ENCODE peak calls at places on chromosomes 13 and 19, in seven cellular contexts. L, Q, X, E, M, B and T are unnamed samples.

GRCh38 chr13:108897955-108898354 is 268.5 kb downstream of the MYO16 start:
- DNase-seq in M (no peak), L (no peak), Q (no peak), E (no peak), X (no peak), B (peak), T (no peak)

GRCh38 chr19:49161987-49162386 is 4.4 kb downstream of the TRPM4 start:
- DNase-seq in E (no peak), Q (no peak), L (no peak), X (no peak), M (no peak), B (no peak), T (no peak)

GRCh38 chr13:63492604-63493003 is 2077.0 kb upstream of the PCDH20 start:
- DNase-seq in L (no peak), Q (no peak), B (no peak), X (no peak), E (no peak), M (no peak), T (no peak)

GRCh38 chr19:33048806-33049676 is 15.6 kb downstream of the RHPN2 start:
- DNase-seq in L (no peak), M (no peak), X (no peak), B (no peak), E (peak), Q (no peak), T (no peak)

GRCh38 chr13:87810920-87811344 is 139.8 kb downstream of the SLITRK5 start:
- DNase-seq in L (no peak), X (no peak), M (no peak), E (no peak), B (no peak), Q (no peak), T (no peak)

GRCh38 chr19:40271706-40272105 is 13.4 kb downstream of the AKT2 start:
- DNase-seq in L (no peak), Q (peak), X (no peak), B (no peak), M (no peak), E (no peak), T (no peak)

GRCh38 chr19:43465468-43466120 is at the start of gene LYPD3:
- DNase-seq in L (no peak), M (no peak), B (no peak), X (no peak), Q (no peak), E (peak), T (no peak)

GRCh38 chr13:30904043-30904442 is 2.0 kb upstream of the MEDAG start:
- DNase-seq in M (no peak), B (no peak), Q (no peak), X (no peak), E (no peak), L (no peak), T (no peak)

GRCh38 chr13:101209206-101209893 is 207.0 kb downstream of the NALCN start:
- DNase-seq in X (no peak), B (no peak), M (no peak), Q (no peak), L (no peak), E (peak), T (no peak)

GRCh38 chr13:27354379-27354778 is 70.0 kb upstream of the GTF3A start:
- DNase-seq in M (peak), B (no peak), L (no peak), X (no peak), Q (no peak), E (no peak), T (no peak)

GRCh38 chr13:98327326-98328314 is 150.6 kb upstream of the RNF113B start:
- DNase-seq in B (no peak), Q (no peak), M (no peak), E (no peak), X (no peak), L (no peak), T (no peak)

GRCh38 chr19:47239610-47240296 is 8.8 kb upstream of the BBC3 start:
- DNase-seq in M (no peak), E (peak), B (peak), Q (peak), L (no peak), X (peak), T (peak)

GRCh38 chr19:49881186-49881585 is 3.7 kb downstream of the TBC1D17 start:
- DNase-seq in X (peak), Q (peak), M (no peak), B (no peak), L (no peak), E (no peak), T (no peak)

GRCh38 chr19:56088454-56089215 is 32.5 kb downstream of the ZNF787 start:
- DNase-seq in Q (no peak), M (no peak), E (no peak), X (no peak), L (no peak), B (no peak), T (no peak)

GRCh38 chr19:29308977-29309520 is 96.1 kb upstream of the UQCRFS1 start:
- DNase-seq in B (no peak), E (no peak), M (no peak), X (no peak), Q (no peak), L (no peak), T (no peak)

GRCh38 chr13:42068886-42069285 is 20.4 kb downstream of the DGKH start:
- DNase-seq in B (no peak), E (no peak), L (no peak), M (no peak), Q (no peak), X (no peak), T (no peak)

GRCh38 chr13:30739646-30740642 is 4.6 kb downstream of the ALOX5AP start:
- DNase-seq in E (peak), Q (no peak), M (no peak), X (no peak), B (peak), L (no peak), T (peak)

GRCh38 chr19:872266-872951 is 12.9 kb downstream of the CFD start:
- DNase-seq in E (peak), L (no peak), Q (peak), X (peak), M (no peak), B (peak), T (peak)

GRCh38 chr13:61136101-61136500 is 279.5 kb downstream of the PCDH20 start:
- DNase-seq in B (no peak), M (no peak), E (no peak), L (no peak), Q (no peak), X (no peak), T (no peak)

GRCh38 chr13:54912367-54912766 is 1883.8 kb downstream of the OLFM4 start:
- DNase-seq in E (no peak), B (no peak), M (no peak), X (no peak), Q (no peak), L (no peak), T (no peak)
- TF ChIP-seq CTCF in E (no peak), B (no peak), M (no peak), X (no peak), Q (no peak), L (no peak), T (no peak)

GRCh38 chr19:35851213-35852028 is 883 bp downstream of the NPHS1 start:
- DNase-seq in Q (no peak), L (no peak), B (peak), E (no peak), X (no peak), M (no peak), T (no peak)
- TF ChIP-seq CTCF in Q (no peak), L (no peak), B (peak), E (no peak), X (no peak), M (no peak), T (no peak)

DNA sequence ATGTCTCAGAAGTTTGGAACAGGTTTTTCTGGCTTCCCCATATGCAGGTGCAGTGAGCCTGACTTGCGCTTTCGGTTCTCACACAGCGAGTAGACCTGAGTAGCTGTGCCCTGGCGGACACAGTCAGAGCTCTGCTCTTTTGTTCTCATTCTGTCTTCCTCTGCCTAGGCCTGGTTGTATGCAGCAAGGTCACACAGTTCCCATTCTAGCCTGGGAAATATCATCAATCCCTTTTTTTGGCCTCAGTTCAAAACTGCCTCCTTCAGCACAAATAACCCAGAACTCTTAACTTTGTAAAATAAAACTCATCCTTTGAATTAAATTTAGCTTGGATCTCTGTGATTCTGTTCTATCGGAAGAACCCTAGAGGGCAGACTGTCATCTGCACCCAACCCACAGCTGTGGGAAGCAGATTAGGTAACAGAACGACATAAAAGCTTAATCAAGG is 10.2 kb downstream of the OXGR1 start:
- DNase-seq in B (peak), Q (no peak), M (no peak), L (no peak), X (peak), E (peak), T (peak)
- TF ChIP-seq CTCF in B (no peak), Q (no peak), M (no peak), L (peak), X (peak), E (peak), T (no peak)

GRCh38 chr13:40970803-40971202 is 48.3 kb downstream of the ELF1 start:
- DNase-seq in Q (no peak), B (no peak), X (no peak), L (no peak), E (no peak), M (no peak), T (no peak)

GRCh38 chr13:40973409-40973808 is 45.7 kb downstream of the ELF1 start:
- DNase-seq in M (no peak), X (no peak), B (no peak), L (no peak), E (no peak), Q (no peak), T (no peak)

GRCh38 chr13:40971321-40971720 is 47.8 kb downstream of the ELF1 start:
- DNase-seq in M (no peak), B (no peak), L (no peak), X (no peak), Q (no peak), E (no peak), T (no peak)

GRCh38 chr13:40975441-40975840 is 43.7 kb downstream of the ELF1 start:
- DNase-seq in L (no peak), B (no peak), X (no peak), E (no peak), Q (no peak), M (no peak), T (no peak)

DNA sequence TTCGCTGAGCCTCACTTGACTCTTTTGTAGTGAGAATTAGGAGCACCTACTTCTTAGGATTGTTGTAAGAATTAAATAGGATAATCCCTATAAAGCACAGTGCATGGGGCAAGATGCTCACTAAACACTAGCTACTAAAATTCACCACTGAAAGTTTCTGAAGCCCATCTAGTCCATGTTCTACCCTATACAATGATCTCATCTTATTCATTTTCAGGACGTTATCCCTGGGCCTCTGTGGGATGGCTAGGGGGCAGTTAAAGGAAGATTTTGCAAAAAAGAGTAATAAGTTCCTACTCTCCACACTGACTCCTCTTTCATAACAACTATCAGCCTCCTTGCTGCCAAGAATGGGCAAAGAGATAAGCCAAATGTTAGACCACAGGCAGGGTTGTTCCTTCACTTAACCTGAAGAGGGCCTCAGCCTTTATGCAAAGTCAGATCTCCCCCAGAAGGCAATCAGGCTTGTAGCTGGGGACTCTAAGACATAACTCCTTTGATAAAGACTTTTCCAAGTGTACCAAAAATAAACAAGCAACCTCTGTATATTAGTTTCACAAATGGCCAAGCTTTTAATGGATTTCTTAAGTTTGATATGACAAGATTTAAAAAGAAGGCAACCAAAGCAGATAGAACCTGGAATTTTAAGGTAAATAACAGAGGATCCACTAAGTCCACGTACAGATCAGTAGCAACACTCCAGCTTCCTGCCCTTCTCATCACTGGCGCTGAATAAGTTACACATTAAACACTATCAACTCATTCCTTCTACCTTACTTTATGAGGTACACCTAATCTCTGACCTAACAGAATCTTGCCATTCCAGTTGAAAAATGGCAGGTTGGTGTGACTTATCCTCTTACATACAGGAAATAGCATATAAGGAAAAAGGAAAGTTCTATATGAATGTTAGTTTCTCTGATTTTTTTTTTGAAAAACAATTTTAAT is 44.4 kb downstream of the ELF1 start:
- DNase-seq in E (peak), M (no peak), B (peak), Q (no peak), X (no peak), L (no peak), T (peak)
- TF ChIP-seq CTCF in E (peak), M (peak), B (peak), Q (peak), X (peak), L (peak), T (peak)

GRCh38 chr19:45446944-45447343 is 20.9 kb upstream of the FOSB start:
- DNase-seq in M (no peak), L (no peak), X (no peak), B (no peak), E (peak), Q (no peak), T (no peak)

GRCh38 chr19:45448425-45448756 is 19.4 kb upstream of the FOSB start:
- DNase-seq in Q (no peak), X (no peak), M (no peak), B (no peak), L (no peak), E (no peak), T (no peak)

GRCh38 chr19:45445139-45445538 is 21.4 kb upstream of the ERCC1 start:
- DNase-seq in M (no peak), B (no peak), E (no peak), Q (no peak), L (no peak), X (no peak), T (no peak)

GRCh38 chr19:45444318-45445041 is 20.8 kb upstream of the ERCC1 start:
- DNase-seq in E (peak), B (peak), X (peak), Q (peak), M (peak), L (peak), T (peak)

GRCh38 chr19:45446295-45446694 is 21.5 kb upstream of the FOSB start:
- DNase-seq in L (no peak), X (no peak), E (peak), B (peak), M (no peak), Q (no peak), T (peak)
- TF ChIP-seq CTCF in L (peak), X (peak), E (peak), B (peak), M (peak), Q (peak), T (peak)

GRCh38 chr13:52845334-52845761 is 3.1 kb downstream of the PCDH8 start:
- DNase-seq in Q (no peak), L (no peak), B (no peak), M (no peak), X (no peak), E (no peak), T (no peak)
- TF ChIP-seq CTCF in Q (no peak), L (no peak), B (no peak), M (no peak), X (no peak), E (peak), T (no peak)

GRCh38 chr19:35870798-35871197 is 2.4 kb downstream of the APLP1 start:
- DNase-seq in X (no peak), B (no peak), M (no peak), Q (no peak), L (no peak), E (no peak), T (no peak)
- TF ChIP-seq CTCF in X (no peak), B (no peak), M (no peak), Q (no peak), L (no peak), E (no peak), T (no peak)

GRCh38 chr19:15282311-15282705 is 50.0 kb downstream of the BRD4 start:
- DNase-seq in X (no peak), M (no peak), Q (no peak), L (no peak), E (peak), B (no peak), T (no peak)

GRCh38 chr19:15280048-15280725 is 47.9 kb upstream of the EPHX3 start:
- DNase-seq in L (peak), Q (peak), X (no peak), M (no peak), B (no peak), E (no peak), T (no peak)

GRCh38 chr19:15283141-15283885 is 49.0 kb downstream of the BRD4 start:
- DNase-seq in E (peak), B (peak), X (no peak), M (peak), Q (peak), L (peak), T (no peak)

GRCh38 chr19:15279326-15279904 is 47.2 kb upstream of the EPHX3 start:
- DNase-seq in E (no peak), L (no peak), Q (no peak), B (no peak), X (no peak), M (no peak), T (no peak)

DNA sequence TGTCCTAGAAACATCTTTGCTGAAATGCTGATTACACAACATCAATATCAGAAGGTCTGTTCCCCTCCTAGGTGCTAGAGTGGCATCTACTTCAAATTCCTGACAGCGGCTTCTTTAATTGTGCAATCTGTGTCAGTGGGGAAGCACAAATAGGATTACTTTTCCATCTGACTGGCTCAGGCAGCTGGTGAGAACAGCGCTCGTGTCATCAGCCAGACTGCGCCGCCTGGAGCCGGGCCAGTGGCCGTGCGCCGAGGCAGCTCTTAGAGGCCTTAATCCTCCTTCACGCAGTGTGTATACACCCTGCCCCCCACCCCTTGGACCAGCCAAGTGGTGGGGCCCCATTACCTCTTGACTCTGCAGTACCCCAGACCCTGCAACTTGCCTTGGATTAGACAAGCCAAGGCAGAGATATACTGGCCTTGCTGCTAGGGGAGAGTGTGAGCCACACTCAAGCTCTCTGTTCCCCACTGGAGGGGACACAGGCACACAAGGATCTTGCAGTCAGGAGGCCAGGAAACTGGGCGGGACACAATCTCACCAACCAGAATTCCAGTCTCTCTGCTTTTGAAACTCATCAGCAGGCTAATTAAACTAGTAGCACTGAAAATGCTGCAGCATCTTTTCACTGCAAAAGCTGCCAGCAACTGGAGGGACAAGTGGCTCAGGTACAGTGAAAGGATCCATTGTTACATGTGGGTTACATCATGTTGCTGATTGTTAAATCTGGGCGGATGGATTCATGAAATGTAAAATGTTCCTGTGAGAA is 48.9 kb upstream of the EPHX3 start:
- DNase-seq in E (peak), Q (peak), B (no peak), M (no peak), X (peak), L (peak), T (no peak)
- TF ChIP-seq CTCF in E (peak), Q (no peak), B (no peak), M (peak), X (peak), L (peak), T (no peak)

GRCh38 chr19:17725422-17726078 is 6.3 kb downstream of the MAP1S start:
- DNase-seq in L (no peak), E (no peak), B (peak), Q (no peak), X (no peak), M (no peak), T (no peak)
- TF ChIP-seq CTCF in L (no peak), E (peak), B (peak), Q (no peak), X (peak), M (peak), T (peak)